ENCODE peak calls at places on chromosomes 11 and 22, in six cellular contexts. One of them, this sample, is unnamed.

GRCh38 chr11:86063536-86063935 is 5.3 kb downstream of the PICALM start:
- DNase-seq in SK-N-SH: no peak
- DNase-seq in Caco-2: no peak
- DNase-seq in heart left ventricle: no peak
- DNase-seq in astrocyte of the spinal cord: peak
- DNase-seq in lower leg skin: no peak
- DNase-seq in this sample: no peak

GRCh38 chr22:38353142-38353629 is 36.0 kb upstream of the CSNK1E start:
- DNase-seq in astrocyte of the spinal cord: peak
- DNase-seq in heart left ventricle: peak
- DNase-seq in SK-N-SH: peak
- DNase-seq in Caco-2: no peak
- DNase-seq in lower leg skin: peak
- DNase-seq in this sample: peak

GRCh38 chr11:59173080-59173963 is 1.4 kb downstream of the DTX4 start:
- DNase-seq in heart left ventricle: peak
- DNase-seq in lower leg skin: no peak
- DNase-seq in SK-N-SH: peak
- DNase-seq in astrocyte of the spinal cord: no peak
- DNase-seq in Caco-2: peak
- DNase-seq in this sample: peak

GRCh38 chr11:19889531-19889930 is 176.9 kb downstream of the NAV2 start:
- DNase-seq in SK-N-SH: no peak
- DNase-seq in Caco-2: no peak
- DNase-seq in heart left ventricle: no peak
- DNase-seq in astrocyte of the spinal cord: peak
- DNase-seq in lower leg skin: no peak
- DNase-seq in this sample: no peak

GRCh38 chr11:4921796-4922195 is 2.3 kb downstream of the OR51G1 start:
- DNase-seq in heart left ventricle: no peak
- DNase-seq in astrocyte of the spinal cord: no peak
- DNase-seq in Caco-2: no peak
- DNase-seq in SK-N-SH: no peak
- DNase-seq in lower leg skin: no peak
- DNase-seq in this sample: no peak

GRCh38 chr11:65420506-65421203 is 1.9 kb upstream of the NEAT1 start:
- DNase-seq in Caco-2: no peak
- DNase-seq in heart left ventricle: no peak
- DNase-seq in lower leg skin: no peak
- DNase-seq in astrocyte of the spinal cord: peak
- DNase-seq in SK-N-SH: peak
- DNase-seq in this sample: no peak

GRCh38 chr11:26583550-26583949 is 11.5 kb upstream of the MUC15 start:
- DNase-seq in Caco-2: no peak
- DNase-seq in astrocyte of the spinal cord: peak
- DNase-seq in SK-N-SH: no peak
- DNase-seq in lower leg skin: peak
- DNase-seq in heart left ventricle: no peak
- DNase-seq in this sample: peak

GRCh38 chr22:18965526-18966421 is 29.7 kb upstream of the PRODH start:
- DNase-seq in heart left ventricle: no peak
- DNase-seq in astrocyte of the spinal cord: no peak
- DNase-seq in lower leg skin: no peak
- DNase-seq in Caco-2: peak
- DNase-seq in SK-N-SH: no peak
- DNase-seq in this sample: no peak

GRCh38 chr11:25855916-25856315 is 476.0 kb upstream of the ANO3 start:
- DNase-seq in heart left ventricle: no peak
- DNase-seq in lower leg skin: no peak
- DNase-seq in Caco-2: no peak
- DNase-seq in SK-N-SH: no peak
- DNase-seq in astrocyte of the spinal cord: no peak
- DNase-seq in this sample: no peak

GRCh38 chr11:121024989-121025388 is 1.1 kb downstream of the TBCEL start:
- DNase-seq in Caco-2: no peak
- DNase-seq in lower leg skin: no peak
- DNase-seq in heart left ventricle: peak
- DNase-seq in SK-N-SH: no peak
- DNase-seq in astrocyte of the spinal cord: no peak
- DNase-seq in this sample: no peak

GRCh38 chr22:16807109-16807508 is 18.1 kb downstream of the XKR3 start:
- DNase-seq in heart left ventricle: no peak
- DNase-seq in lower leg skin: no peak
- DNase-seq in astrocyte of the spinal cord: no peak
- DNase-seq in Caco-2: no peak
- DNase-seq in SK-N-SH: no peak
- DNase-seq in this sample: no peak

GRCh38 chr11:95140397-95141030 is 50.9 kb downstream of the ENDOD1 start:
- DNase-seq in heart left ventricle: no peak
- DNase-seq in astrocyte of the spinal cord: no peak
- DNase-seq in lower leg skin: no peak
- DNase-seq in SK-N-SH: no peak
- DNase-seq in Caco-2: no peak
- DNase-seq in this sample: no peak

GRCh38 chr22:18076060-18076497 is 1.7 kb upstream of the PEX26 start:
- DNase-seq in astrocyte of the spinal cord: peak
- DNase-seq in lower leg skin: peak
- DNase-seq in heart left ventricle: peak
- DNase-seq in SK-N-SH: peak
- DNase-seq in Caco-2: peak
- DNase-seq in this sample: peak

GRCh38 chr22:46996595-46997310 is 234.3 kb downstream of the TBC1D22A start:
- DNase-seq in astrocyte of the spinal cord: no peak
- DNase-seq in SK-N-SH: peak
- DNase-seq in heart left ventricle: no peak
- DNase-seq in Caco-2: no peak
- DNase-seq in lower leg skin: no peak
- DNase-seq in this sample: peak

GRCh38 chr22:29301716-29302401 is 4.6 kb upstream of the GAS2L1 start:
- DNase-seq in SK-N-SH: peak
- DNase-seq in heart left ventricle: no peak
- DNase-seq in lower leg skin: no peak
- DNase-seq in Caco-2: peak
- DNase-seq in astrocyte of the spinal cord: no peak
- DNase-seq in this sample: no peak

GRCh38 chr22:45883811-45884170 is 93.2 kb downstream of the WNT7B start:
- DNase-seq in heart left ventricle: peak
- DNase-seq in SK-N-SH: no peak
- DNase-seq in astrocyte of the spinal cord: no peak
- DNase-seq in Caco-2: peak
- DNase-seq in lower leg skin: no peak
- DNase-seq in this sample: no peak

GRCh38 chr11:120068114-120068573 is 69.8 kb downstream of the TRIM29 start:
- DNase-seq in lower leg skin: no peak
- DNase-seq in SK-N-SH: peak
- DNase-seq in heart left ventricle: no peak
- DNase-seq in astrocyte of the spinal cord: peak
- DNase-seq in Caco-2: no peak
- DNase-seq in this sample: no peak

GRCh38 chr22:46971141-46971775 is 208.8 kb downstream of the TBC1D22A start:
- DNase-seq in astrocyte of the spinal cord: peak
- DNase-seq in heart left ventricle: peak
- DNase-seq in Caco-2: no peak
- DNase-seq in SK-N-SH: peak
- DNase-seq in lower leg skin: peak
- DNase-seq in this sample: no peak

GRCh38 chr11:39346043-39346442 is 2113.4 kb downstream of the LRRC4C start:
- DNase-seq in astrocyte of the spinal cord: no peak
- DNase-seq in heart left ventricle: no peak
- DNase-seq in lower leg skin: no peak
- DNase-seq in SK-N-SH: no peak
- DNase-seq in Caco-2: no peak
- DNase-seq in this sample: no peak

GRCh38 chr11:124716596-124716995 is 23.1 kb upstream of the NRGN start:
- DNase-seq in SK-N-SH: no peak
- DNase-seq in heart left ventricle: no peak
- DNase-seq in astrocyte of the spinal cord: peak
- DNase-seq in lower leg skin: no peak
- DNase-seq in Caco-2: no peak
- DNase-seq in this sample: no peak

DNA sequence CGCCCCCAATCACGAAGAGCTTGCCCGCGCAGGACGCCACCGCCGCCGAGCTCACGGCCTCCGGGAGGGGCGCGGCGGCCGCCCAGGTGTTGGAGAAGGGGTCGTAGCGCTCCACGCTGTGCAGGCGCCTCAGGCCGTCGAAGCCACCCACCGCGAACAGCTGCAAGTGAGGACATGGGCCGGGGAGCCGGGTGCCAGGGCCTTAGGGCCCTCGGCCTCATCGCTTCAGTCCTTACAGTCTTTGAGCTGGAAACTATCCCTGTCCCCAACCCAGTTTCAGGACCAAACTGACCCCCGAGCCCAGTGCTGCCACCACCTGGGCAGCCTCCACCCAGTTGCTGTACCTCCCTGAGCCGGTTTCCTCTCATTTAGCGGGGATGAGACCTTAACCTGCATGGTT is 7.6 kb downstream of the KLHL35 start:
- DNase-seq in lower leg skin: no peak
- DNase-seq in heart left ventricle: no peak
- DNase-seq in Caco-2: no peak
- DNase-seq in astrocyte of the spinal cord: no peak
- DNase-seq in SK-N-SH: peak
- DNase-seq in this sample: no peak
- TF ChIP-seq CTCF in lower leg skin: no peak
- TF ChIP-seq CTCF in heart left ventricle: no peak
- TF ChIP-seq CTCF in Caco-2: peak
- TF ChIP-seq CTCF in astrocyte of the spinal cord: peak
- TF ChIP-seq CTCF in SK-N-SH: peak
- TF ChIP-seq CTCF in this sample: peak

GRCh38 chr11:102319544-102319943 is 2.3 kb downstream of the BIRC3 start:
- DNase-seq in SK-N-SH: no peak
- DNase-seq in lower leg skin: no peak
- DNase-seq in Caco-2: no peak
- DNase-seq in heart left ventricle: no peak
- DNase-seq in astrocyte of the spinal cord: no peak
- DNase-seq in this sample: no peak

GRCh38 chr11:102316505-102316904 is 779 bp upstream of the BIRC3 start:
- DNase-seq in Caco-2: no peak
- DNase-seq in heart left ventricle: no peak
- DNase-seq in lower leg skin: no peak
- DNase-seq in SK-N-SH: no peak
- DNase-seq in astrocyte of the spinal cord: no peak
- DNase-seq in this sample: no peak

GRCh38 chr11:102317768-102318103 is 452 bp downstream of the BIRC3 start:
- DNase-seq in lower leg skin: no peak
- DNase-seq in heart left ventricle: no peak
- DNase-seq in astrocyte of the spinal cord: no peak
- DNase-seq in SK-N-SH: no peak
- DNase-seq in Caco-2: no peak
- DNase-seq in this sample: no peak

GRCh38 chr11:102318469-102318868 is 1.2 kb downstream of the BIRC3 start:
- DNase-seq in Caco-2: no peak
- DNase-seq in astrocyte of the spinal cord: peak
- DNase-seq in SK-N-SH: no peak
- DNase-seq in heart left ventricle: no peak
- DNase-seq in lower leg skin: no peak
- DNase-seq in this sample: peak

DNA sequence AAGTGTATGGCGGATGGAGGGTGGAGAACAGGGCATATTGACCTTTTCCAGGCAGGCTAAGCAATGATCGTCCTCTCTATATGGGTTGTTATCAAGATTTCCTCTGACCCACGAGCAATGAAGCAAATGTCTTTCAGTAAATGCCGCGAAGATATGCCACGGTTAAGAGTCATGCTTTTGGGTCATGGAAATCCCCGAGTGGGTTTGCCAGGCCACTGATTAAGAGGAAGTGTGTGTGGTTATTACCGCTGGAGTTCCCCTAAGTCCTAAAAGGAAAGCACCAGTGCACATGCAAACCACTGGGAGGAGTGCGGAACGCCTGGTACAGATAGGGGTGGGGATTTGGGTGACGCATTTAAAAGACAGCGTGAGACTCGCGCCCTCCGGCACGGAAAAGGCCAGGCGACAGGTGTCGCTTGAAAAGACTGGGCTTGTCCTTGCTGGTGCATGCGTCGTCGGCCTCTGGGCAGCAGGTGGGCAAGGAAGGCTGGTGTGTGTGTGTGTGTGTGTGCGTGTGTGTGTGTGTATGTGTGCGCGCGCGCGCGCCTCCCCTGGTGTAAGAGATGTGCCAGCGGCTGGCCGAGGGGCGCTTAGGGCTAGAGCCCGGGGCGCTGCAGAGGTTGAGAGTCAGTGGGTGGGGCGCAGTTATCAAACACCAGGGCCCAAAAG is at the start of gene BIRC3:
- DNase-seq in SK-N-SH: peak
- DNase-seq in astrocyte of the spinal cord: peak
- DNase-seq in Caco-2: peak
- DNase-seq in heart left ventricle: peak
- DNase-seq in lower leg skin: peak
- DNase-seq in this sample: peak
- TF ChIP-seq CTCF in SK-N-SH: peak
- TF ChIP-seq CTCF in astrocyte of the spinal cord: no peak
- TF ChIP-seq CTCF in Caco-2: peak
- TF ChIP-seq CTCF in heart left ventricle: no peak
- TF ChIP-seq CTCF in lower leg skin: no peak
- TF ChIP-seq CTCF in this sample: no peak

DNA sequence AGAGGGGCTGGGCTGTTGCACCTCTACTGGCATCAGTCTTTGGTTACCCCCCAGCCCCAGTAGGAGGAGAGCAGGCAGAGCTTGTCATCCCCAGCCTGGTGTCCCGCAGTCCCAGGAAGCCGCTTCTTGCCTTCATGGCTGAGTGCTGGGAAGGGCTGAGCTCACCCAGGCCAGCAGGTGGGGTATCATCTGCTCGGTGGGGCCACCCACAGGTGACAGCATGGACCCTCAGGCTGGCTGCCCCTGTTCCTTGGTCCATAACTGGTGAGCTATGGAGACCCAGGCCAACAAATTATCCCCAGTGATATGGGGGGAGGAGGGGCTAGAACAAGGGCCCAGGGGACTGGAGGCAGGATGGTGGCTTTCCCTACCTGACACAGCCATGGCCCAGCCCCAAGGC is 6.5 kb upstream of the RHOD start:
- DNase-seq in astrocyte of the spinal cord: no peak
- DNase-seq in SK-N-SH: no peak
- DNase-seq in heart left ventricle: no peak
- DNase-seq in lower leg skin: no peak
- DNase-seq in Caco-2: no peak
- DNase-seq in this sample: no peak
- TF ChIP-seq CTCF in astrocyte of the spinal cord: no peak
- TF ChIP-seq CTCF in SK-N-SH: peak
- TF ChIP-seq CTCF in heart left ventricle: no peak
- TF ChIP-seq CTCF in lower leg skin: no peak
- TF ChIP-seq CTCF in Caco-2: peak
- TF ChIP-seq CTCF in this sample: no peak

DNA sequence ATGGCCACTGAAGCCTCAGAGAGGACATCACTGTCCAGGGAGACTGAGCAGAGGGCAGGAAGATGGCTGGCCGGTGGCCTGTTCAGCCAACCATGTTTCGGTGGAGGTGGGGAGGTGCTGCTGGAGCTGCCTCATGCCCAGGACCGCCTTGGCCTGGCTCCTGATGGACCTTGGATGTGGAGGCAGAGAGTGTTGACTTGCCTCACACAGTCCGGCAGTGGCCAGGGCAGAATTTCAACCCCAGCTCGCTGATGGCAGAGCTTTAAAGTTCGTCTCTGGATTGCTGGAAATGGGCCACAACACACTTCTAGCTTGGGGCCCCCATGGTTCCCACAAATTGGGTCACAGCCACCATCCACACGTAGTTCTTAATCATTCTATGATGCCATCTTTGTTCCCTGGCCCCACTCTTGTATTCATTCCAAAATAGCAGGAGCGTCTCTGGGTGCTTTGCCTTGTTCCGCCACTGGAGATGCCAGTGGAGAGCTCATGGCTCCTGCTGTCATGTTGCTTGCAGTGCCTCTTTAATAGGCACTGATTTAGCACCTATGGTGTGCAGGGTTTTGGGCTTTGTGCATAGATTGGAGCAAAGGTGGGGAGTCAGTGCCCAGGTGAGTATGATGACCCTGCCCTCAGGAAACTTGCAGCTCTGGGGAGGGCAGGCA is 5.6 kb downstream of the MAPK8IP1 start:
- DNase-seq in heart left ventricle: no peak
- DNase-seq in astrocyte of the spinal cord: no peak
- DNase-seq in Caco-2: no peak
- DNase-seq in SK-N-SH: peak
- DNase-seq in lower leg skin: no peak
- DNase-seq in this sample: no peak
- TF ChIP-seq CTCF in heart left ventricle: no peak
- TF ChIP-seq CTCF in astrocyte of the spinal cord: no peak
- TF ChIP-seq CTCF in Caco-2: no peak
- TF ChIP-seq CTCF in SK-N-SH: no peak
- TF ChIP-seq CTCF in lower leg skin: no peak
- TF ChIP-seq CTCF in this sample: no peak